ENCODE peak calls at places on chromosomes 4 and X, in eight cellular contexts. T is breast epithelium, L is sigmoid colon, I is HCT116, B is suprapubic skin, U is H1, J is GM12878, M is HL-60. G is an unnamed sample.

GRCh38 chr4:61517144-61517543 is 317.0 kb downstream of the ADGRL3 start:
- DNase-seq in T (no peak), L (no peak), I (no peak), B (no peak), U (peak), J (no peak), M (no peak), G (no peak)

GRCh38 chr4:114734581-114734980 is 136.0 kb downstream of the UGT8 start:
- DNase-seq in T (no peak), L (no peak), I (no peak), B (no peak), U (peak), J (no peak), M (no peak), G (no peak)

GRCh38 chr4:1723131-1723801 is 1.9 kb downstream of the TACC3 start:
- DNase-seq in T (no peak), L (no peak), I (no peak), B (no peak), U (no peak), J (no peak), M (peak), G (no peak)

GRCh38 chr4:83074086-83074704 is 39.2 kb downstream of the COPS4 start:
- DNase-seq in T (no peak), L (no peak), I (peak), B (no peak), U (no peak), J (peak), M (peak), G (peak)

GRCh38 chrX:71103110-71103983 is 3.2 kb downstream of the CXorf65 start:
- DNase-seq in T (no peak), L (peak), I (no peak), B (no peak), U (peak), J (no peak), M (peak), G (no peak)

GRCh38 chr4:92599044-92599443 is 295.3 kb downstream of the GRID2 start:
- DNase-seq in T (no peak), L (no peak), I (no peak), B (no peak), U (no peak), J (no peak), M (no peak), G (no peak)

GRCh38 chrX:46687619-46688018 is 71.3 kb downstream of the SLC9A7 start:
- DNase-seq in T (no peak), L (no peak), I (no peak), B (no peak), U (no peak), J (no peak), M (no peak), G (no peak)

GRCh38 chr4:4560136-4560535 is 18.3 kb upstream of the STX18 start:
- DNase-seq in T (no peak), L (no peak), I (no peak), B (no peak), U (no peak), J (no peak), M (no peak), G (no peak)

GRCh38 chr4:93710101-93710846 is 118.3 kb upstream of the ATOH1 start:
- DNase-seq in T (no peak), L (no peak), I (peak), B (no peak), U (no peak), J (peak), M (peak), G (no peak)

GRCh38 chr4:13919021-13919441 is 291.5 kb upstream of the BOD1L1 start:
- DNase-seq in T (no peak), L (peak), I (no peak), B (no peak), U (no peak), J (no peak), M (no peak), G (no peak)

GRCh38 chrX:8404443-8404842 is 60.2 kb upstream of the VCX3B start:
- DNase-seq in T (no peak), L (no peak), I (no peak), B (no peak), U (no peak), J (no peak), M (no peak), G (no peak)

GRCh38 chr4:124053872-124054538 is 657.4 kb downstream of the SPRY1 start:
- DNase-seq in T (no peak), L (no peak), I (no peak), B (no peak), U (no peak), J (no peak), M (no peak), G (no peak)

GRCh38 chr4:87067120-87067885 is 132.5 kb downstream of the AFF1 start:
- DNase-seq in T (no peak), L (no peak), I (no peak), B (no peak), U (no peak), J (no peak), M (no peak), G (no peak)

GRCh38 chr4:11568511-11568910 is 139.8 kb upstream of the HS3ST1 start:
- DNase-seq in T (no peak), L (no peak), I (no peak), B (no peak), U (no peak), J (no peak), M (no peak), G (no peak)

GRCh38 chr4:94412019-94413017 is 39.4 kb upstream of the PDLIM5 start:
- DNase-seq in T (no peak), L (no peak), I (peak), B (no peak), U (no peak), J (no peak), M (no peak), G (no peak)

GRCh38 chr4:22573198-22573597 is 57.3 kb upstream of the ADGRA3 start:
- DNase-seq in T (no peak), L (peak), I (no peak), B (no peak), U (no peak), J (no peak), M (no peak), G (no peak)

GRCh38 chrX:110194977-110195376 is 122.9 kb downstream of the AMMECR1 start:
- DNase-seq in T (no peak), L (no peak), I (no peak), B (no peak), U (no peak), J (no peak), M (no peak), G (no peak)

GRCh38 chr4:64156253-64156652 is 253.0 kb downstream of the TECRL start:
- DNase-seq in T (no peak), L (no peak), I (no peak), B (no peak), U (no peak), J (no peak), M (no peak), G (no peak)

GRCh38 chr4:2954358-2955185 is 8.6 kb downstream of the NOP14 start:
- DNase-seq in T (no peak), L (no peak), I (peak), B (no peak), U (no peak), J (peak), M (no peak), G (no peak)

GRCh38 chrX:123803331-123803983 is 56.4 kb upstream of the XIAP start:
- DNase-seq in T (no peak), L (no peak), I (peak), B (no peak), U (no peak), J (no peak), M (peak), G (peak)

GRCh38 chr4:47836655-47837581 is 949 bp downstream of the CORIN start:
- DNase-seq in T (peak), L (peak), I (no peak), B (peak), U (peak), J (no peak), M (peak), G (peak)

GRCh38 chrX:134144231-134144630 is 92.8 kb upstream of the CCDC160 start:
- DNase-seq in T (no peak), L (no peak), I (peak), B (no peak), U (no peak), J (no peak), M (peak), G (no peak)

GRCh38 chrX:1224954-1225353 is 12.5 kb upstream of the CRLF2 start:
- DNase-seq in T (no peak), L (peak), I (no peak), B (peak), U (no peak), J (no peak), M (no peak), G (no peak)

GRCh38 chrX:24676403-24677024 is 17.2 kb upstream of the POLA1 start:
- DNase-seq in T (no peak), L (no peak), I (no peak), B (no peak), U (no peak), J (no peak), M (no peak), G (no peak)

GRCh38 chrX:116198810-116199209 is 28.3 kb downstream of the AGTR2 start:
- DNase-seq in T (no peak), L (no peak), I (no peak), B (no peak), U (no peak), J (no peak), M (peak), G (no peak)

GRCh38 chr4:81085291-81085690 is 54.8 kb downstream of the BMP3 start:
- DNase-seq in T (no peak), L (no peak), I (no peak), B (no peak), U (no peak), J (no peak), M (no peak), G (no peak)

GRCh38 chr4:42673084-42673429 is 16.2 kb upstream of the ATP8A1 start:
- DNase-seq in T (no peak), L (no peak), I (no peak), B (no peak), U (no peak), J (no peak), M (no peak), G (no peak)

GRCh38 chrX:920234-920799 is 289.7 kb downstream of the SHOX start:
- DNase-seq in T (no peak), L (no peak), I (no peak), B (no peak), U (no peak), J (no peak), M (no peak), G (no peak)

GRCh38 chr4:119106036-119107000 is 29.3 kb upstream of the MYOZ2 start:
- DNase-seq in T (peak), L (no peak), I (no peak), B (no peak), U (no peak), J (no peak), M (no peak), G (no peak)

DNA sequence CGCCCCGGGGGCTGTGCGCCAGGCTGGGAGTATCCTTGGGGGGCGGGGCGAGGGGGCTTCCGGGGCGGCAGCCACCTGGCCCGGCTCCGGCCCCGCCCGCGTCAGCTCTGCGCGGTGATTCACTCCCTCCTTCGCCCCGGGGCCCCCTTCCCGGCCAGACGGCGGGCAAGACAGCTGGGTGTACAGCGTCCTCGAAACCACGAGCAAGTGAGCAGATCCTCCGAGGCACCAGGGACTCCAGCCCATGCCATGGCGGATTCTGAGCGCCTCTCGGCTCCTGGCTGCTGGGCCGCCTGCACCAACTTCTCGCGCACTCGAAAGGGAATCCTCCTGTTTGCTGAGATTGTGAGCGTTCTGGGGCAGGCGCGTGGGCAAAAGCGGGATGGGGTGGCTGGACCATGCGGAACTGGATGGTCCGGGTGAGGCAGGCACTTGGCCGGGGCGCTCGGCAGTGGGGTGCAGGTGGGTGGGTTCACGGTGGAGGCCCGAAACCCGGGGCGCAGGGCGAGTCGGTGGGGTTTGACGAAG is at the start of gene PLP2:
- DNase-seq in T (no peak), L (peak), I (no peak), B (no peak), U (no peak), J (no peak), M (peak), G (no peak)
- TF ChIP-seq POLR2AphosphoS5 in T (no peak), L (peak), I (peak), B (no peak), U (no peak), J (peak), M (peak), G (no peak)

GRCh38 chr4:54427826-54428225 is 198.7 kb downstream of the PDGFRA start:
- DNase-seq in T (no peak), L (no peak), I (no peak), B (no peak), U (no peak), J (no peak), M (no peak), G (no peak)
- H3K27ac ChIP-seq in T (no peak), L (no peak), I (no peak), B (no peak), U (no peak), J (no peak), M (no peak), G (no peak)

DNA sequence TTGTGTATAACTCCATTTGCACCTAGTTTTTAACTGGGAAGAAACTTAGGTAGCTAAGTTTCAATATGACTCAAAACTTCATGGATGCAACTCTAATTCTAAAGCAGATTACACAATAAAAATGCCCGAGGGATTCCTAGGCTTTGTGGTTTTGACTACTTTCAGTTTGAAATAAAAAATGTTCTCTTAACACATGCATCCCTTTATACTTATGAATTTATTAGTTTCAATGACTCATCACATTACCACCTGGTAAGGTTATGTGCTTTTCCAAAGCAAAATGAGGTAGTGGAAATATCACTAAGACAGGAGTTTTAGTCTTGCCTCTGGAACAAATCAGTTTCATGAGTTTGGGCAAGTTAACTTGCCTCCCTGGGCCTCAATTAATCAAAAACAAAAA is 125.5 kb downstream of the OPHN1 start:
- DNase-seq in T (no peak), L (no peak), I (peak), B (no peak), U (no peak), J (no peak), M (no peak), G (no peak)
- TF ChIP-seq POLR2AphosphoS5 in T (no peak), L (no peak), I (no peak), B (no peak), U (no peak), J (no peak), M (no peak), G (no peak)

DNA sequence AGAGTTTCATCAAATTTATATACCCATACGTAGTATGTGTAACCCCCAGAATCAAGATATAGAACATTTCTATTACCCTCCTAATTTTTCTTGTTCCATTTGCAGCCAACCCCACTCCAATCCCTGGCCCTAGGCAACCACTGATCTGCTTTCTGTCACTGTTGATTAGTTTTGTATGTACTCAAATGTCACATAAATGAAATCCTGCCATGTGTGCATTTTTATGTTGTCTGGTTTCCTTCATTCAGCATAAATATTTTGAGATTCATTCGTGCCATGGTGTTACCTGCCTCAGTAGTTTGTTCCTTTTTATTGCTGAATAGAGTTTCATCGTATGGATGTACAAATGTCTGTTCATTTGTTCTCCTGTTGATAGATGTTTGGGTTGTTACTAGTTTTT is 126.3 kb downstream of the MID1IP1 start:
- DNase-seq in T (no peak), L (no peak), I (no peak), B (no peak), U (no peak), J (no peak), M (no peak), G (no peak)
- H3K27ac ChIP-seq in T (no peak), L (peak), I (no peak), B (no peak), U (no peak), J (no peak), M (no peak), G (no peak)

G was measured in Panc1.